ENCODE peak calls at places on chromosome 15, in ten cellular contexts. One of them, this sample, is unnamed.

GRCh38 chr15:28267727-28268126 is 54.3 kb downstream of the HERC2 start:
- DNase-seq in stimulated activated CD8-positive, alpha-beta memory T cell treated with anti-CD3 and anti-CD28 coated beads, Interleukin-15, amount 100 ng/mL, for 4 hours: no peak
- DNase-seq in SK-N-SH: no peak
- DNase-seq in head of caudate nucleus: no peak
- DNase-seq in HEK293T: no peak
- DNase-seq in astrocyte of the cerebellum: no peak
- DNase-seq in ELF-1: no peak
- DNase-seq in MM.1S: no peak
- DNase-seq in pancreas: no peak
- DNase-seq in trophoblast cell: no peak
- DNase-seq in this sample: no peak

GRCh38 chr15:99863527-99864198 is 130.4 kb upstream of the LYSMD4 start:
- DNase-seq in HEK293T: no peak
- DNase-seq in MM.1S: no peak
- DNase-seq in stimulated activated CD8-positive, alpha-beta memory T cell treated with anti-CD3 and anti-CD28 coated beads, Interleukin-15, amount 100 ng/mL, for 4 hours: no peak
- DNase-seq in pancreas: no peak
- DNase-seq in astrocyte of the cerebellum: no peak
- DNase-seq in SK-N-SH: no peak
- DNase-seq in ELF-1: no peak
- DNase-seq in trophoblast cell: no peak
- DNase-seq in head of caudate nucleus: no peak
- DNase-seq in this sample: no peak

GRCh38 chr15:59294961-59295741 is 77.5 kb downstream of the MYO1E start:
- DNase-seq in SK-N-SH: no peak
- DNase-seq in ELF-1: no peak
- DNase-seq in pancreas: no peak
- DNase-seq in head of caudate nucleus: no peak
- DNase-seq in trophoblast cell: no peak
- DNase-seq in astrocyte of the cerebellum: peak; percentile 70
- DNase-seq in HEK293T: no peak
- DNase-seq in stimulated activated CD8-positive, alpha-beta memory T cell treated with anti-CD3 and anti-CD28 coated beads, Interleukin-15, amount 100 ng/mL, for 4 hours: no peak
- DNase-seq in MM.1S: no peak
- DNase-seq in this sample: peak; percentile 33

GRCh38 chr15:99605990-99606389 is 40.2 kb downstream of the MEF2A start:
- DNase-seq in stimulated activated CD8-positive, alpha-beta memory T cell treated with anti-CD3 and anti-CD28 coated beads, Interleukin-15, amount 100 ng/mL, for 4 hours: no peak
- DNase-seq in ELF-1: no peak
- DNase-seq in pancreas: no peak
- DNase-seq in MM.1S: no peak
- DNase-seq in trophoblast cell: no peak
- DNase-seq in SK-N-SH: no peak
- DNase-seq in HEK293T: no peak
- DNase-seq in head of caudate nucleus: no peak
- DNase-seq in astrocyte of the cerebellum: no peak
- DNase-seq in this sample: no peak

GRCh38 chr15:47618216-47618615 is 99.1 kb upstream of the SEMA6D start:
- DNase-seq in trophoblast cell: no peak
- DNase-seq in stimulated activated CD8-positive, alpha-beta memory T cell treated with anti-CD3 and anti-CD28 coated beads, Interleukin-15, amount 100 ng/mL, for 4 hours: no peak
- DNase-seq in head of caudate nucleus: peak; percentile 59
- DNase-seq in MM.1S: no peak
- DNase-seq in SK-N-SH: no peak
- DNase-seq in pancreas: no peak
- DNase-seq in ELF-1: no peak
- DNase-seq in astrocyte of the cerebellum: no peak
- DNase-seq in HEK293T: no peak
- DNase-seq in this sample: peak; percentile 23

GRCh38 chr15:85744636-85745422 is 49.9 kb downstream of the KLHL25 start:
- DNase-seq in MM.1S: no peak
- DNase-seq in astrocyte of the cerebellum: no peak
- DNase-seq in ELF-1: no peak
- DNase-seq in SK-N-SH: peak; percentile 9
- DNase-seq in pancreas: no peak
- DNase-seq in HEK293T: no peak
- DNase-seq in head of caudate nucleus: peak; percentile 42
- DNase-seq in stimulated activated CD8-positive, alpha-beta memory T cell treated with anti-CD3 and anti-CD28 coated beads, Interleukin-15, amount 100 ng/mL, for 4 hours: no peak
- DNase-seq in trophoblast cell: no peak
- DNase-seq in this sample: no peak

GRCh38 chr15:42772126-42772525 is 35.2 kb upstream of the CDAN1 start:
- DNase-seq in stimulated activated CD8-positive, alpha-beta memory T cell treated with anti-CD3 and anti-CD28 coated beads, Interleukin-15, amount 100 ng/mL, for 4 hours: no peak
- DNase-seq in head of caudate nucleus: no peak
- DNase-seq in astrocyte of the cerebellum: no peak
- DNase-seq in HEK293T: no peak
- DNase-seq in pancreas: no peak
- DNase-seq in trophoblast cell: no peak
- DNase-seq in ELF-1: no peak
- DNase-seq in MM.1S: no peak
- DNase-seq in SK-N-SH: no peak
- DNase-seq in this sample: no peak

GRCh38 chr15:29820802-29821160 is 1.5 kb downstream of the TJP1 start:
- DNase-seq in SK-N-SH: no peak
- DNase-seq in stimulated activated CD8-positive, alpha-beta memory T cell treated with anti-CD3 and anti-CD28 coated beads, Interleukin-15, amount 100 ng/mL, for 4 hours: no peak
- DNase-seq in trophoblast cell: no peak
- DNase-seq in HEK293T: no peak
- DNase-seq in head of caudate nucleus: no peak
- DNase-seq in ELF-1: no peak
- DNase-seq in pancreas: no peak
- DNase-seq in astrocyte of the cerebellum: no peak
- DNase-seq in MM.1S: no peak
- DNase-seq in this sample: no peak

GRCh38 chr15:70629735-70630273 is 133.6 kb downstream of the UACA start:
- DNase-seq in pancreas: no peak
- DNase-seq in head of caudate nucleus: no peak
- DNase-seq in MM.1S: no peak
- DNase-seq in trophoblast cell: no peak
- DNase-seq in ELF-1: no peak
- DNase-seq in astrocyte of the cerebellum: no peak
- DNase-seq in SK-N-SH: no peak
- DNase-seq in HEK293T: no peak
- DNase-seq in stimulated activated CD8-positive, alpha-beta memory T cell treated with anti-CD3 and anti-CD28 coated beads, Interleukin-15, amount 100 ng/mL, for 4 hours: no peak
- DNase-seq in this sample: no peak

GRCh38 chr15:66558271-66558670 is 7.5 kb downstream of the LCTL start:
- DNase-seq in pancreas: no peak
- DNase-seq in ELF-1: no peak
- DNase-seq in astrocyte of the cerebellum: no peak
- DNase-seq in stimulated activated CD8-positive, alpha-beta memory T cell treated with anti-CD3 and anti-CD28 coated beads, Interleukin-15, amount 100 ng/mL, for 4 hours: no peak
- DNase-seq in HEK293T: no peak
- DNase-seq in SK-N-SH: no peak
- DNase-seq in head of caudate nucleus: no peak
- DNase-seq in trophoblast cell: peak; percentile 94
- DNase-seq in MM.1S: no peak
- DNase-seq in this sample: no peak

GRCh38 chr15:77659350-77660321 is 26.9 kb upstream of the LINGO1 start:
- DNase-seq in stimulated activated CD8-positive, alpha-beta memory T cell treated with anti-CD3 and anti-CD28 coated beads, Interleukin-15, amount 100 ng/mL, for 4 hours: no peak
- DNase-seq in astrocyte of the cerebellum: no peak
- DNase-seq in head of caudate nucleus: peak; percentile 76
- DNase-seq in pancreas: peak; percentile 79
- DNase-seq in ELF-1: peak; percentile 56
- DNase-seq in MM.1S: peak; percentile 51
- DNase-seq in trophoblast cell: no peak
- DNase-seq in HEK293T: peak; percentile 90
- DNase-seq in SK-N-SH: peak; percentile 91
- DNase-seq in this sample: peak; percentile 27

GRCh38 chr15:79635149-79635771 is 203.1 kb downstream of the MINAR1 start:
- DNase-seq in SK-N-SH: no peak
- DNase-seq in stimulated activated CD8-positive, alpha-beta memory T cell treated with anti-CD3 and anti-CD28 coated beads, Interleukin-15, amount 100 ng/mL, for 4 hours: no peak
- DNase-seq in trophoblast cell: no peak
- DNase-seq in pancreas: no peak
- DNase-seq in HEK293T: no peak
- DNase-seq in MM.1S: no peak
- DNase-seq in ELF-1: peak; percentile 2
- DNase-seq in head of caudate nucleus: no peak
- DNase-seq in astrocyte of the cerebellum: no peak
- DNase-seq in this sample: no peak

GRCh38 chr15:95973566-95974256 is 356.8 kb upstream of the NR2F2 start:
- DNase-seq in HEK293T: no peak
- DNase-seq in astrocyte of the cerebellum: no peak
- DNase-seq in MM.1S: no peak
- DNase-seq in head of caudate nucleus: no peak
- DNase-seq in stimulated activated CD8-positive, alpha-beta memory T cell treated with anti-CD3 and anti-CD28 coated beads, Interleukin-15, amount 100 ng/mL, for 4 hours: no peak
- DNase-seq in SK-N-SH: no peak
- DNase-seq in trophoblast cell: no peak
- DNase-seq in pancreas: no peak
- DNase-seq in ELF-1: no peak
- DNase-seq in this sample: no peak

GRCh38 chr15:42427429-42428223 is 63.3 kb downstream of the ZNF106 start:
- DNase-seq in SK-N-SH: no peak
- DNase-seq in ELF-1: no peak
- DNase-seq in astrocyte of the cerebellum: peak; percentile 75
- DNase-seq in MM.1S: no peak
- DNase-seq in pancreas: no peak
- DNase-seq in head of caudate nucleus: no peak
- DNase-seq in stimulated activated CD8-positive, alpha-beta memory T cell treated with anti-CD3 and anti-CD28 coated beads, Interleukin-15, amount 100 ng/mL, for 4 hours: no peak
- DNase-seq in HEK293T: no peak
- DNase-seq in trophoblast cell: no peak
- DNase-seq in this sample: no peak

GRCh38 chr15:41559489-41560177 is 621 bp downstream of the TYRO3 start:
- DNase-seq in trophoblast cell: no peak
- DNase-seq in head of caudate nucleus: peak; percentile 76
- DNase-seq in SK-N-SH: peak; percentile 66
- DNase-seq in astrocyte of the cerebellum: no peak
- DNase-seq in pancreas: no peak
- DNase-seq in HEK293T: no peak
- DNase-seq in ELF-1: peak; percentile 52
- DNase-seq in MM.1S: no peak
- DNase-seq in stimulated activated CD8-positive, alpha-beta memory T cell treated with anti-CD3 and anti-CD28 coated beads, Interleukin-15, amount 100 ng/mL, for 4 hours: no peak
- DNase-seq in this sample: peak; percentile 60

This sample was measured in Ammon's horn.